ENCODE peak calls at places on chromosomes 13 and 19, in four cellular contexts. J is heart left ventricle, I is Panc1, F is lung. O is an unnamed sample.

GRCh38 chr19:46748325-46749109 is 2.3 kb upstream of the STRN4 start:
- DNase-seq in J (no peak), I (no peak), F (peak), O (peak)

GRCh38 chr13:79212064-79212619 is 193.9 kb downstream of the RBM26 start:
- DNase-seq in I (no peak), J (no peak), F (no peak), O (no peak)

GRCh38 chr19:48342841-48343540 is 17.6 kb downstream of the EMP3 start:
- DNase-seq in F (no peak), I (no peak), J (no peak), O (no peak)

GRCh38 chr19:42261763-42262162 is 6.8 kb upstream of the ERF start:
- DNase-seq in F (no peak), I (no peak), J (no peak), O (no peak)

GRCh38 chr19:9953802-9954542 is 17.7 kb upstream of the OLFM2 start:
- DNase-seq in I (no peak), J (no peak), F (no peak), O (no peak)

GRCh38 chr13:34776984-34777913 is 164.8 kb upstream of the NBEA start:
- DNase-seq in J (no peak), F (no peak), I (no peak), O (no peak)

GRCh38 chr13:47175172-47175806 is 278.4 kb upstream of the HTR2A start:
- DNase-seq in J (no peak), I (no peak), F (no peak), O (no peak)

GRCh38 chr19:49408816-49409440 is 14.3 kb downstream of the PTH2 start:
- DNase-seq in J (no peak), F (no peak), I (no peak), O (no peak)

GRCh38 chr19:459724-460511 is 915 bp downstream of the SHC2 start:
- DNase-seq in F (peak), J (peak), I (no peak), O (peak)

GRCh38 chr19:12657966-12658365 is 8.6 kb downstream of the MAN2B1 start:
- DNase-seq in F (no peak), J (no peak), I (no peak), O (no peak)

GRCh38 chr19:41398042-41398403 is 405 bp downstream of the BCKDHA start:
- DNase-seq in F (no peak), J (no peak), I (no peak), O (no peak)

GRCh38 chr19:38989066-38989605 is 13.6 kb upstream of the FBXO17 start:
- DNase-seq in J (no peak), F (no peak), I (no peak), O (no peak)

GRCh38 chr19:42440357-42441046 is 2.2 kb downstream of the CXCL17 start:
- DNase-seq in J (peak), F (peak), I (no peak), O (peak)

GRCh38 chr13:46914341-46914740 is 17.5 kb upstream of the HTR2A start:
- DNase-seq in J (no peak), I (no peak), F (no peak), O (no peak)

GRCh38 chr19:7382694-7383093 is 34.0 kb downstream of the ARHGEF18 start:
- DNase-seq in F (no peak), I (no peak), J (no peak), O (no peak)

GRCh38 chr19:48933382-48933932 is at the start of gene DHDH:
- DNase-seq in J (peak), I (peak), F (peak), O (peak)

GRCh38 chr19:45322311-45322710 is 364 bp downstream of the CKM start:
- DNase-seq in J (no peak), F (no peak), I (no peak), O (no peak)

GRCh38 chr13:32857689-32858088 is 158.5 kb upstream of the KL start:
- DNase-seq in F (no peak), J (no peak), I (no peak), O (no peak)

GRCh38 chr19:50719566-50719965 is at the start of gene SHANK1:
- DNase-seq in J (no peak), F (no peak), I (no peak), O (no peak)

GRCh38 chr13:40527914-40528313 is 138.5 kb downstream of the FOXO1 start:
- DNase-seq in F (no peak), I (no peak), J (no peak), O (no peak)

GRCh38 chr13:109426690-109426990 is 359.7 kb downstream of the IRS2 start:
- DNase-seq in J (no peak), I (no peak), F (no peak), O (no peak)

DNA sequence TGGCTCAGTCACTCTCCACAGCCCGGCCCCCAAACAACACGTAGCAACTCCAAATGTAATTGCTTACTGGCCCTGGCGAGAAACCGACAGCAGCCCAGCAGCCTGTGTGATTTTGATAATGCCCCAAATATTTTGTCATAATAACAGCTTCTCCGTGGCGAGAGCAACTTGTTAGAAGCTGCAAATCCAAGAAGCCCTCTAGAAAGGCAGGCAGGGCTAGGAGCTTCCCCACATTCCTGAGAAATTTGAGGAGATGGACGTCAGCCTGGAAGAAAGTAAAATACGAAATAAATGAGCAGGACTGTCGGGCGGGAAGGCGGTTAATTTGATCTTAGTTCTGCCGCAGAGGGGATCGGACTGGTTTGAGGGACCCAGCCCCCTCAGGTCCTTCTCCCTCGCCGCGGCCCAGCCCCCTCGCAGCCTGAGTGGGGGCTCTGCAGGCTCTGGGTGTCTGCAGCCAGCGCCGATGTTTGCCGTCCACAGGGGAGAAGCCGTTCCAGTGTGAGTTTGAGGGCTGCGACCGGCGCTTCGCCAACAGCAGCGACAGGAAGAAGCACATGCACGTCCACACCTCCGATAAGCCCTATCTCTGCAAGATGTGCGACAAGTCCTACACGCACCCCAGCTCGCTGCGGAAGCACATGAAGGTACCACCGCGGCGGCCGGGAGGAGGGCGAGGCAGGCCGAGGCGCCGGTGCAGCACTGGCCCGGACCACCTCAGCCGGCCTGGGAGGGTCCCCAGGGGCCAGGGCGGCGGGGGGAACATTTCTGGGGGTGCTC is 3.1 kb downstream of the ZIC2 start:
- DNase-seq in F (no peak), J (no peak), I (no peak), O (no peak)
- H3K27ac ChIP-seq in F (no peak), J (no peak), I (peak), O (no peak)

GRCh38 chr19:52942371-52943133 is 19.3 kb upstream of the ZNF888 start:
- DNase-seq in F (peak), I (no peak), J (peak), O (peak)

GRCh38 chr19:52943884-52944643 is 18.6 kb downstream of the ZNF816 start:
- DNase-seq in F (no peak), I (no peak), J (no peak), O (no peak)

GRCh38 chr19:52945652-52946321 is 16.9 kb downstream of the ZNF816 start:
- DNase-seq in J (no peak), F (no peak), I (no peak), O (peak)

GRCh38 chr19:52941941-52942370 is 18.7 kb upstream of the ZNF888 start:
- DNase-seq in I (no peak), J (no peak), F (no peak), O (peak)

GRCh38 chr19:52943134-52943883 is 19.4 kb downstream of the ZNF816 start:
- DNase-seq in J (no peak), I (no peak), F (no peak), O (no peak)
- H3K27ac ChIP-seq in J (peak), I (peak), F (peak), O (peak)

GRCh38 chr19:33246729-33247440 is 21.2 kb upstream of the SLC7A10 start:
- DNase-seq in F (no peak), J (no peak), I (no peak), O (no peak)

GRCh38 chr19:33247441-33247819 is 21.8 kb upstream of the SLC7A10 start:
- DNase-seq in F (no peak), I (no peak), J (no peak), O (no peak)

GRCh38 chr19:33248553-33248953 is 22.9 kb upstream of the SLC7A10 start:
- DNase-seq in F (no peak), I (no peak), J (no peak), O (no peak)

GRCh38 chr19:33248954-33249613 is 23.4 kb upstream of the SLC7A10 start:
- DNase-seq in F (no peak), J (no peak), I (no peak), O (peak)

DNA sequence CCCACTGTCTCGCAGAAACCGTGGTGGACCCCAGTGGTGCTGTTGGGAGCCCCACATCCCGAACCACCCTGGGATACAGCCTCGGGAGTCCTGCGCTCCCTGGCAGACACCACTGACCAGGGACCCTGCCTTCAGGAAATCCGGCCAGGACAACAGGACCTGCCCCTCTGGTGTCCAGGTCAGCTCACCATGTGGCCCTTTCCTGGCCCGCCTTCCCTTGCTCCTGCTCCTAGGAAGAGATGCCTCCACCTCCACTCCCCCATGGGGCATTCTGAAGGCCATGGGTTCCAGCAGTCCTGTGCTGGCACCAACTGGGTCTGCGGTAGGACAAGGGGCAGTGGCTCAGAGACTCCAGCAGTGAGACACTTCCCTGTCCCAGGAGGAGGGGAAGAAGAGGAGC is 22.5 kb upstream of the SLC7A10 start:
- DNase-seq in F (no peak), I (no peak), J (no peak), O (no peak)
- H3K27ac ChIP-seq in F (no peak), I (no peak), J (no peak), O (no peak)

GRCh38 chr13:29521336-29521735 is 74.2 kb downstream of the SLC7A1 start:
- DNase-seq in I (no peak), F (no peak), J (no peak), O (no peak)
- H3K27ac ChIP-seq in I (no peak), F (no peak), J (no peak), O (no peak)

GRCh38 chr19:2064788-2065524 is 13.9 kb upstream of the MKNK2 start:
- DNase-seq in F (no peak), I (no peak), J (peak), O (no peak)

GRCh38 chr19:2063824-2064223 is 12.8 kb upstream of the MKNK2 start:
- DNase-seq in I (no peak), J (no peak), F (no peak), O (no peak)

GRCh38 chr19:2062770-2063169 is 11.7 kb upstream of the MKNK2 start:
- DNase-seq in J (no peak), I (no peak), F (no peak), O (no peak)

GRCh38 chr19:2061936-2062729 is 11.1 kb upstream of the MKNK2 start:
- DNase-seq in F (no peak), J (no peak), I (no peak), O (no peak)

GRCh38 chr19:2064395-2064787 is 13.3 kb upstream of the MKNK2 start:
- DNase-seq in I (no peak), J (no peak), F (no peak), O (no peak)
- H3K27ac ChIP-seq in I (peak), J (peak), F (peak), O (peak)

GRCh38 chr19:5141926-5142724 is 173.2 kb downstream of the KDM4B start:
- DNase-seq in I (no peak), J (no peak), F (no peak), O (no peak)

GRCh38 chr19:5144545-5145179 is 175.7 kb downstream of the KDM4B start:
- DNase-seq in I (no peak), J (no peak), F (no peak), O (no peak)

GRCh38 chr19:5141278-5141925 is 172.5 kb downstream of the KDM4B start:
- DNase-seq in J (no peak), F (no peak), I (no peak), O (no peak)

GRCh38 chr19:5143471-5144411 is 174.8 kb downstream of the KDM4B start:
- DNase-seq in J (no peak), F (no peak), I (no peak), O (no peak)

GRCh38 chr19:5142725-5143097 is 173.8 kb downstream of the KDM4B start:
- DNase-seq in J (no peak), F (no peak), I (no peak), O (no peak)
- H3K27ac ChIP-seq in J (no peak), F (no peak), I (no peak), O (no peak)

GRCh38 chr19:8391274-8392016 is 1.3 kb downstream of the RAB11B start:
- DNase-seq in F (no peak), J (no peak), I (no peak), O (peak)

GRCh38 chr19:8393192-8393870 is 3.2 kb downstream of the RAB11B start:
- DNase-seq in J (no peak), I (no peak), F (no peak), O (no peak)

GRCh38 chr19:8393871-8394250 is 3.7 kb downstream of the RAB11B start:
- DNase-seq in I (no peak), J (no peak), F (no peak), O (no peak)

GRCh38 chr19:8390617-8390981 is 439 bp downstream of the RAB11B start:
- DNase-seq in I (no peak), J (peak), F (peak), O (peak)

DNA sequence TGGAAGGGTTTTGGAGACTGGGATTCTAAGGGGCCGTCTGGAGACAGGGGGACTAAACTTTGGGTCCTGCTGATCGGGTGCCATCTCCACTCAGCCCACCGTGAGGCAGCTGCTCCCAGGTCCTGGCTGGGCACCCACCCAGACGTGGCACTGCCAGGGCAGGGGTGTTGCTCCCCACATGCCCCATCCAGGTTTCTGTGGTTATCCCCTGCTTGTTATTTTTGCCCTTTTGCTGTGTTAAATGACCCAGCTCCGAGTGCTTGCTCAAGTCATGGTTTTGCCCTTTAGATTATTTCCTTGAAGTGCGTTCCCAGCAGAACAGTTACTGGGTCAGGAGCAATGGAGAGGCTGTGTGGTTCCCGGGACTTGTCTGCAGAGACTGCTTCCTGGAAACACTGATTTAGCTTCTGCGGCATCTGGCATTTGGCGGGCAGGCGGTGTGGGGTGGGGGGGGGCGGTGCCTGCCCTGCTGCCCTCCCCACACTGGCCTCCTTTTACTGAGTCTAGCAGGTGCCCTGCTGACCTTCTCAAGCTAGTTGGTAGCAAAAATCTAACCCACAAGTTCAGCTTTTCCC is 1.9 kb downstream of the RAB11B start:
- DNase-seq in I (no peak), F (peak), J (peak), O (peak)
- H3K27ac ChIP-seq in I (peak), F (peak), J (peak), O (peak)

DNA sequence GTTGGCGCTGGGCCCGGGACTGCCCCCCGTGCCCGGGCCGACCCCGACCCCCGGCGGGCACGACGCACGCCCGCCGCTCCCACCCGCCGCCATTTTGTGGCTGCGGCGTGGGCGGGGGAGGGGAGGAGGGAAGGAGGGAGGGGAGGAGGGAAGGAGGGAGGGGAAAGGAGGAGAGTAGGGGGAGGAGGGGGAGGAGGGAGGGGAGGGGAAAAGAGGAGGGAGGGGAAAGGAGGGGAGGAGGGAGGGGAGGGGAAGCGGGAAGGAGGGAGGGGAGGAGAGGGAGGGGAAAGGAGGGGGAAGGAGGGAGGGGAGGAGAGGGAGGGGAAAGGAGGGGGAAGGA is at the start of gene BTBD2:
- DNase-seq in F (peak), I (no peak), J (peak), O (peak)
- H3K27ac ChIP-seq in F (peak), I (peak), J (no peak), O (peak)

GRCh38 chr19:53982611-53983010 is 8.8 kb upstream of the CACNG6 start:
- DNase-seq in F (no peak), J (peak), I (no peak), O (peak)
- H3K27ac ChIP-seq in F (no peak), J (no peak), I (no peak), O (no peak)

O was measured in stomach.